ENCODE peak calls at places on chromosomes 7 and 10, in five cellular contexts. U is A549, N is SK-N-SH, P is K562, X is transverse colon. I is an unnamed sample.

GRCh38 chr7:90411510-90411909 is 8.2 kb downstream of the CLDN12 start:
- DNase-seq in U (peak; percentile 11), N (no peak), P (no peak), X (no peak), I (no peak)

GRCh38 chr7:1232623-1233327 is at the start of gene UNCX:
- DNase-seq in U (no peak), N (no peak), P (no peak), X (no peak), I (no peak)

GRCh38 chr7:17339139-17339538 is 40.7 kb downstream of the AHR start:
- DNase-seq in U (no peak), N (no peak), P (no peak), X (no peak), I (no peak)

GRCh38 chr10:68826764-68827591 is at the start of gene STOX1:
- DNase-seq in U (peak; percentile 83), N (peak; percentile 94), P (peak; percentile 83), X (peak; percentile 71), I (peak; percentile 65)

GRCh38 chr7:81715984-81716588 is 53.8 kb downstream of the HGF start:
- DNase-seq in U (peak; percentile 75), N (peak; percentile 28), P (no peak), X (no peak), I (no peak)

GRCh38 chr7:155884225-155885161 is 72.2 kb upstream of the SHH start:
- DNase-seq in U (no peak), N (no peak), P (no peak), X (no peak), I (peak; percentile 56)

GRCh38 chr10:19922236-19922963 is 106.2 kb downstream of the PLXDC2 start:
- DNase-seq in U (peak; percentile 11), N (no peak), P (no peak), X (peak; percentile 23), I (no peak)

GRCh38 chr7:69871213-69871885 is 273.1 kb downstream of the AUTS2 start:
- DNase-seq in U (peak; percentile 60), N (peak; percentile 36), P (no peak), X (no peak), I (no peak)

GRCh38 chr10:86687750-86688149 is 19.4 kb downstream of the LDB3 start:
- DNase-seq in U (no peak), N (no peak), P (no peak), X (no peak), I (no peak)

GRCh38 chr10:43125881-43126731 is 12.1 kb upstream of the CSGALNACT2 start:
- DNase-seq in U (no peak), N (no peak), P (no peak), X (peak; percentile 1), I (no peak)

GRCh38 chr7:82789883-82790609 is 346.5 kb upstream of the CACNA2D1 start:
- DNase-seq in U (no peak), N (no peak), P (no peak), X (no peak), I (no peak)

GRCh38 chr7:68678196-68678595 is 920.1 kb upstream of the AUTS2 start:
- DNase-seq in U (no peak), N (no peak), P (no peak), X (no peak), I (no peak)

GRCh38 chr7:98922392-98923107 is 44.2 kb downstream of the TRRAP start:
- DNase-seq in U (peak; percentile 44), N (no peak), P (peak; percentile 41), X (no peak), I (no peak)

GRCh38 chr7:98866341-98866740 is 3.5 kb downstream of the TMEM130 start:
- DNase-seq in U (no peak), N (no peak), P (no peak), X (no peak), I (no peak)

GRCh38 chr10:84798333-84798732 is 469.9 kb downstream of the CCSER2 start:
- DNase-seq in U (no peak), N (no peak), P (no peak), X (no peak), I (no peak)

GRCh38 chr7:149637911-149638565 is 135.3 kb downstream of the ZNF467 start:
- DNase-seq in U (no peak), N (no peak), P (no peak), X (no peak), I (no peak)

GRCh38 chr7:158720107-158720506 is 15.5 kb upstream of the NCAPG2 start:
- DNase-seq in U (no peak), N (no peak), P (no peak), X (no peak), I (no peak)

GRCh38 chr7:37552021-37552420 is 103.4 kb upstream of the ELMO1 start:
- DNase-seq in U (no peak), N (no peak), P (no peak), X (no peak), I (no peak)

GRCh38 chr7:106583133-106583532 is 77.8 kb downstream of the CCDC71L start:
- DNase-seq in U (no peak), N (no peak), P (no peak), X (no peak), I (no peak)

GRCh38 chr10:55367555-55367954 is 566.5 kb upstream of the PCDH15 start:
- DNase-seq in U (no peak), N (no peak), P (no peak), X (no peak), I (no peak)

GRCh38 chr7:124251616-124252015 is 218.7 kb upstream of the TMEM229A start:
- DNase-seq in U (no peak), N (no peak), P (no peak), X (no peak), I (no peak)

GRCh38 chr7:124257638-124258308 is 224.9 kb upstream of the TMEM229A start:
- DNase-seq in U (no peak), N (no peak), P (no peak), X (no peak), I (no peak)

GRCh38 chr7:124250297-124251034 is 217.6 kb upstream of the TMEM229A start:
- DNase-seq in U (no peak), N (no peak), P (no peak), X (no peak), I (no peak)

GRCh38 chr7:124255041-124255667 is 222.3 kb upstream of the TMEM229A start:
- DNase-seq in U (no peak), N (peak; percentile 21), P (no peak), X (no peak), I (no peak)
- TF ChIP-seq EP300 in U (no peak), N (no peak), P (no peak), X (no peak), I (no peak)

DNA sequence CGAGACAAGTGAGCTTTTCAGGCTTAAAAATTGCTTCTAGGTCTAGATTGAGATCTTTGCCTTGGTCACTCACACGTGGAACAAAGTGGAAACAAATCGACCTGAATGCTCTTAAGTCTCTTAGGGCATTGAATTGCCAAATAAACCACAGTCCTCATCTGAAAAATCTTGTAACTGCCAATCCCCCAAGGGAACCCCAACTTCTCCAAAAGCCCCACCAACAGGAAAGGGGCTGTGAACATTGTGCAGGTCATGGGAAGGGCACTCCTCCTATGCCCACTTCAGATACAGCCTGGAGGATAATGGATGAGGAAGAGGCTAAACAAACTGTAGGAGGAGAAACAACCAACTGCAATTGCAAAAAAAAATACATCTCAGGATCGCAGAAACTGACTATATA is 91.3 kb downstream of the DGKI start:
- DNase-seq in U (no peak), N (no peak), P (no peak), X (no peak), I (no peak)
- TF ChIP-seq CTCF in U (no peak), N (no peak), P (no peak), X (no peak), I (no peak)

GRCh38 chr10:123891147-123892011 is at the start of gene CPXM2:
- DNase-seq in U (no peak), N (no peak), P (no peak), X (no peak), I (no peak)

GRCh38 chr10:123889821-123890220 is 1.8 kb downstream of the CPXM2 start:
- DNase-seq in U (no peak), N (no peak), P (no peak), X (no peak), I (peak; percentile 61)

GRCh38 chr10:123890761-123891146 is 853 bp downstream of the CPXM2 start:
- DNase-seq in U (no peak), N (no peak), P (no peak), X (no peak), I (peak; percentile 60)

GRCh38 chr10:123888751-123889150 is 2.9 kb downstream of the CPXM2 start:
- DNase-seq in U (no peak), N (no peak), P (no peak), X (no peak), I (peak; percentile 65)

DNA sequence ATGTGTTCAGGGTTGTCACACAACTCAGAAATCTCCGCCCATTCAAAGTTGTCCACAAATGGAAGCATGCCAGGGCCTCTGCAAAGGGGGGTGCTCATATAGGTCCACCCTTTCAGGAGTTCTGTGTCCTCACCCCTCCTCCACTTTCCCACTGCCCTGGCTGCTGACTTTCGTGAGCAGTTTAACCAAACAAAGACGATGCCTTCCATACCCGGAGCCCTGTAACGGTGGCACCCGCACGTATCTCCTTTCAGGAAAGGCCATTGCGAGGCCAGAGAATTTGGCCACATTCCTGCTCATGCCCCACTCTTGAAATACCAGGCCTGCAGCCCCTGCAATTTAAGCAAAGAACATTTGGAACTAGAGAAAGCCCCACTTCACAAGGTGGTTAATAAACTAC is 1.4 kb downstream of the CPXM2 start:
- DNase-seq in U (no peak), N (no peak), P (no peak), X (no peak), I (peak; percentile 85)
- TF ChIP-seq EP300 in U (no peak), N (no peak), P (no peak), X (no peak), I (no peak)

GRCh38 chr10:91551856-91552255 is 81.0 kb downstream of the PPP1R3C start:
- DNase-seq in U (peak; percentile 76), N (peak; percentile 55), P (peak; percentile 74), X (no peak), I (no peak)
- TF ChIP-seq CTCF in U (peak; percentile 68), N (peak; percentile 68), P (peak; percentile 98), X (peak; percentile 25), I (peak; percentile 21)

GRCh38 chr10:122911889-122912484 is 1.6 kb downstream of the FAM24A start:
- DNase-seq in U (peak; percentile 21), N (no peak), P (peak; percentile 64), X (peak; percentile 24), I (no peak)
- TF ChIP-seq EP300 in U (no peak), N (no peak), P (no peak), X (no peak), I (no peak)

DNA sequence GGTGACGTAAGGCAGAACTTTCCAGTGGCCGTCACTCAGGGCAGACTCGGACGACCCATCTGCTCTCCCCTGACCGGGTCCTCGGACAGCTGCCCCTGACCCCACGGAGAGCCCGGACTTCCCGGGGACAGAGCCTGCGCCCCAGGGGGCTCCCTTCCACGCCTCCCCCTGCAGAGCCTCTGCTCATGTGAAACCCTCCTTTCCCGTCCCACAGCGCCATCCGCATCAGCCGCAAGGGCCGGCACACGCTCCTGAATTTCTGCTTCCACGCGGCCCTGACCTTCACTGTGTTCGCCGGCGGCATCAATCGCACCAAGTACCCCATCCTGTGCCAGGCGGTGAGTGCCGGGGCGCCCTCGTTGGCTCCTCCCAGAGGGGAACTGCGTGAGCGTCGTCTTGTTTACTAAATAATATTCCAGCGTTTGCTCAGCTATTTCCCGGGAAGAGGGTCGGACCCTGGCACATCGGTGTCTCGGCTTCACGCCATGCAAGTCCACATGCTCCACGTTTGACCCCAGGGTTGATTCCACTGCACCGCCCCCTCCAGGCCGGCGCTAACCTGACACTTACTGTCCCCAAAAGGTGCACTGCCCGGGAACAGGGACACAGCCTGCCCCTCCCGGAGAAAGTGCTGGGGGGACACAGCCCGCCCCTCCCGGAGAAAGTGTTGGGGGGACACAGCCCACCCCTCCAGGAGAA is 10.9 kb downstream of the ADGRA1 start:
- DNase-seq in U (no peak), N (no peak), P (peak; percentile 14), X (no peak), I (no peak)
- TF ChIP-seq CTCF in U (no peak), N (no peak), P (peak; percentile 45), X (no peak), I (no peak)